ENCODE peak calls at places on chromosomes 2 and 18, in four cellular contexts. One of them, this sample, is unnamed.
A peak's percentile ranks its signal among the peaks of the same experiment; 100 is the strongest.

GRCh38 chr2:112480540-112481049 is 1.4 kb upstream of the TTL start:
- DNase-seq in lower lobe of right lung: no peak
- DNase-seq in left ventricle myocardium inferior: no peak
- DNase-seq in H1: no peak
- DNase-seq in this sample: peak; percentile 34

GRCh38 chr18:76491436-76491800 is 3.6 kb downstream of the ZNF516 start:
- DNase-seq in lower lobe of right lung: peak; percentile 86
- DNase-seq in left ventricle myocardium inferior: peak; percentile 81
- DNase-seq in H1: no peak
- DNase-seq in this sample: peak; percentile 83

GRCh38 chr2:201807452-201807980 is 1.2 kb downstream of the CDK15 start:
- DNase-seq in lower lobe of right lung: no peak
- DNase-seq in left ventricle myocardium inferior: peak; percentile 34
- DNase-seq in H1: no peak
- DNase-seq in this sample: no peak

GRCh38 chr18:1760901-1761300 is 810.4 kb downstream of the METTL4 start:
- DNase-seq in lower lobe of right lung: no peak
- DNase-seq in left ventricle myocardium inferior: no peak
- DNase-seq in H1: no peak
- DNase-seq in this sample: no peak

GRCh38 chr2:46915811-46916630 is 415 bp upstream of the MCFD2 start:
- DNase-seq in lower lobe of right lung: peak; percentile 94
- DNase-seq in left ventricle myocardium inferior: peak; percentile 92
- DNase-seq in H1: peak; percentile 60
- DNase-seq in this sample: peak; percentile 85

GRCh38 chr2:41736105-41736567 is 311.7 kb upstream of the PKDCC start:
- DNase-seq in lower lobe of right lung: no peak
- DNase-seq in left ventricle myocardium inferior: no peak
- DNase-seq in H1: no peak
- DNase-seq in this sample: peak; percentile 68

GRCh38 chr18:32770651-32771168 is 2.1 kb downstream of the KLHL14 start:
- DNase-seq in lower lobe of right lung: no peak
- DNase-seq in left ventricle myocardium inferior: no peak
- DNase-seq in H1: no peak
- DNase-seq in this sample: no peak

GRCh38 chr2:234555616-234556249 is 58.9 kb upstream of the ARL4C start:
- DNase-seq in lower lobe of right lung: no peak
- DNase-seq in left ventricle myocardium inferior: no peak
- DNase-seq in H1: no peak
- DNase-seq in this sample: peak; percentile 28

GRCh38 chr2:177758591-177759371 is 313.8 kb downstream of the PDE11A start:
- DNase-seq in lower lobe of right lung: no peak
- DNase-seq in left ventricle myocardium inferior: no peak
- DNase-seq in H1: peak; percentile 13
- DNase-seq in this sample: no peak

GRCh38 chr2:219021591-219021990 is 19.7 kb downstream of the CFAP65 start:
- DNase-seq in lower lobe of right lung: no peak
- DNase-seq in left ventricle myocardium inferior: no peak
- DNase-seq in H1: no peak
- DNase-seq in this sample: no peak

GRCh38 chr2:68767031-68767961 is 32.7 kb downstream of the ARHGAP25 start:
- DNase-seq in lower lobe of right lung: no peak
- DNase-seq in left ventricle myocardium inferior: no peak
- DNase-seq in H1: no peak
- DNase-seq in this sample: peak; percentile 88

GRCh38 chr18:37019157-37019571 is 190.2 kb downstream of the KIAA1328 start:
- DNase-seq in lower lobe of right lung: no peak
- DNase-seq in left ventricle myocardium inferior: no peak
- DNase-seq in H1: peak; percentile 13
- DNase-seq in this sample: peak; percentile 10

GRCh38 chr2:19361325-19361990 is 3.0 kb upstream of the OSR1 start:
- DNase-seq in lower lobe of right lung: no peak
- DNase-seq in left ventricle myocardium inferior: peak; percentile 33
- DNase-seq in H1: no peak
- DNase-seq in this sample: no peak

GRCh38 chr2:96143848-96144480 is 1.3 kb downstream of the DUSP2 start:
- DNase-seq in lower lobe of right lung: peak; percentile 44
- DNase-seq in left ventricle myocardium inferior: no peak
- DNase-seq in H1: no peak
- DNase-seq in this sample: peak; percentile 68
- H3K4me3 ChIP-seq in lower lobe of right lung: peak overlapping the region; percentile 64
- H3K4me3 ChIP-seq in left ventricle myocardium inferior: peak overlapping the region; percentile 65
- H3K4me3 ChIP-seq in H1: peak overlapping the region; percentile 38
- H3K4me3 ChIP-seq in this sample: peak overlapping the region; percentile 95

DNA sequence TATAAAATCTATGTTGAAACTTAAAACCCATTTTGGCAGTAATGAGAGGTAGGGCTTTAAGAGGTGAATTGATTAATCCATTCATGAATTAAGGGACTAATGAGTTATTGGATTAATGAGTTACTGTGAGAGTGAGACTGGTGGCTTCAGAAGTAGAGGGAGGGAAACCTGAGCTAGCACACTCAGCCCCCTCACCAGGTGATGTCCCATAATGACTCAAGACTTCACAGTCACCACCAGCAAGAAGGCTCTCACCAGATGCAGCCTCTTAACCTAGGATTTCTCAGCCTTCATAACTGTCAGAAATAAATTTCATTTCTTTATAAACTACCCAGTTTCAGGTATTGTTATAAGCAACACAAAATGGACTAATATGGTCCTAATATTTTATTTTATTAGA is 621.7 kb upstream of the ACVR2A start:
- DNase-seq in lower lobe of right lung: no peak
- DNase-seq in left ventricle myocardium inferior: no peak
- DNase-seq in H1: no peak
- DNase-seq in this sample: peak; percentile 57
- TF ChIP-seq CTCF in lower lobe of right lung: no peak
- TF ChIP-seq CTCF in left ventricle myocardium inferior: no peak
- TF ChIP-seq CTCF in H1: no peak
- TF ChIP-seq CTCF in this sample: no peak

GRCh38 chr2:102717308-102718018 is 44.4 kb upstream of the TMEM182 start:
- DNase-seq in lower lobe of right lung: no peak
- DNase-seq in left ventricle myocardium inferior: no peak
- DNase-seq in H1: no peak
- DNase-seq in this sample: no peak
- H3K4me3 ChIP-seq in lower lobe of right lung: no peak overlapping the region
- H3K4me3 ChIP-seq in left ventricle myocardium inferior: no peak overlapping the region
- H3K4me3 ChIP-seq in H1: no peak overlapping the region
- H3K4me3 ChIP-seq in this sample: no peak overlapping the region

DNA sequence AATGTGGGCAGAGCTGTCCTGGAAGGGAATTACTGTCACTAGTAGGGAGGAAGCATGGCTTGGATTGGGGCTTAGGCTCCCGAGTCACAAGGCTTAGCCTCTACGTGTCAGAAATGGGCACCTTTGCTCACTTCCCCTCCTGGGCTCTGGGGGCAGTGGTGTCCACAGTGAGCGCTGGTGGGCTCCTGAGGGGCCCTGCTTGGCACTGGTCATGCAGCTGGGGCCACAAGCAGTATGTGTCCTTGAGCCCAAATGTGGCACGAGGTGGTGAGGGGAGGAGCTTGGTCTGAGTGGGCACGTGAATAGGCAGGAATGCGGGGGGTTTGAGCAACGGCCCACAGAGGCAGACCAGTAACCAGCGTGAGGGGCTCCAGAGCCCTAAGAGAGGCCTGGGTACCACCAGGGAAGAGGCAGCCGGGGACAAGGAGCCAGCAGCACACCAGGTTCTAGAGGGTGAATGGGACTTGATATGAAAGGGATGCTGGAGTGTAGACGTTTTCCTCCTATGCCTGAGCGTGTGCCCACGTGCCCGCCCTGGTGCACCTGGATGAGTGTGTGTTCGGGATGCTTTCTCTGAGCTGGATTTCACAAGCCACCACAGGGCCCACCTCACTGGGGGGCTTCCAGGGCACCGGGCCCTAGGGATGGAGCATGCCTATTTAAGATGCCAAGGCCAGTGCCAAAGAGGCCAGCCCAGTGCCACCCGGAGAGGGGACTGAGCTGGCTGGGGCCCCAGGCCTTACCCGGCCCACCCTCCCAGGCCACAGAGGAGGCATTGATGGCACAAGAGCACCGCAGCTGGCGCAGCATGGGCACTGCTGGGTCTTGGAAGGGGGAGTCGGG is 22.8 kb upstream of the PTMA start:
- DNase-seq in lower lobe of right lung: no peak
- DNase-seq in left ventricle myocardium inferior: no peak
- DNase-seq in H1: no peak
- DNase-seq in this sample: no peak
- TF ChIP-seq CTCF in lower lobe of right lung: no peak
- TF ChIP-seq CTCF in left ventricle myocardium inferior: no peak
- TF ChIP-seq CTCF in H1: peak; percentile 81
- TF ChIP-seq CTCF in this sample: peak; percentile 38